ENCODE peak calls at places on chromosomes 5 and 9, in six cellular contexts. Y is hepatocyte, F is ovary, X is GM23248, S is PC-3, V is small intestine. H is an unnamed sample.

GRCh38 chr9:93129286-93129685 is 4.8 kb downstream of the NINJ1 start:
- DNase-seq in F (peak; percentile 42), Y (no peak), V (no peak), X (no peak), S (no peak), H (no peak)

GRCh38 chr9:3676766-3677165 is 151.0 kb upstream of the RFX3 start:
- DNase-seq in X (no peak), Y (no peak), V (no peak), S (no peak), F (no peak), H (no peak)

GRCh38 chr5:93532370-93532769 is 48.6 kb downstream of the NR2F1-AS1 start:
- DNase-seq in S (peak; percentile 27), X (peak; percentile 92), Y (peak; percentile 30), V (no peak), F (peak; percentile 90), H (peak; percentile 79)

GRCh38 chr5:137370096-137370495 is 129.0 kb downstream of the SPOCK1 start:
- DNase-seq in F (no peak), Y (no peak), X (peak; percentile 57), S (peak; percentile 45), V (no peak), H (no peak)

GRCh38 chr5:175821790-175822211 is 49.6 kb upstream of the CPLX2 start:
- DNase-seq in Y (no peak), X (peak; percentile 25), S (peak; percentile 90), V (no peak), F (no peak), H (no peak)

GRCh38 chr9:135251331-135251761 is 163.9 kb downstream of the OLFM1 start:
- DNase-seq in F (no peak), Y (no peak), S (no peak), V (no peak), X (no peak), H (no peak)

GRCh38 chr9:106712279-106712678 is 150.7 kb upstream of the ZNF462 start:
- DNase-seq in V (no peak), X (no peak), Y (no peak), F (no peak), S (no peak), H (no peak)

GRCh38 chr9:93673271-93673843 is 97.0 kb downstream of the PHF2 start:
- DNase-seq in Y (no peak), X (peak; percentile 53), F (peak; percentile 27), V (no peak), S (no peak), H (peak; percentile 5)

GRCh38 chr5:169003721-169004481 is 297.0 kb downstream of the SLIT3 start:
- DNase-seq in V (no peak), X (peak; percentile 45), S (no peak), F (peak; percentile 74), Y (peak; percentile 36), H (peak; percentile 43)

GRCh38 chr5:109413463-109413862 is 3.7 kb upstream of the PJA2 start:
- DNase-seq in Y (peak; percentile 16), F (no peak), X (peak; percentile 20), V (no peak), S (no peak), H (no peak)

GRCh38 chr9:136785956-136786355 is 5.2 kb upstream of the TMEM141 start:
- DNase-seq in S (no peak), Y (no peak), F (no peak), X (no peak), V (no peak), H (no peak)

GRCh38 chr5:73118331-73119011 is 1.9 kb upstream of the TMEM171 start:
- DNase-seq in F (no peak), X (no peak), Y (no peak), S (no peak), V (peak; percentile 92), H (no peak)

GRCh38 chr5:3958389-3958788 is 362.8 kb downstream of the IRX1 start:
- DNase-seq in V (no peak), X (no peak), S (no peak), F (no peak), Y (no peak), H (no peak)

GRCh38 chr5:73812962-73813588 is 187.1 kb downstream of the ARHGEF28 start:
- DNase-seq in Y (peak; percentile 24), V (peak; percentile 83), F (no peak), S (no peak), X (no peak), H (no peak)

GRCh38 chr5:179779826-179780225 is 14.0 kb upstream of the LTC4S start:
- DNase-seq in V (no peak), X (no peak), Y (no peak), F (no peak), S (no peak), H (no peak)

GRCh38 chr9:133874061-133874638 is 118.0 kb downstream of the VAV2 start:
- DNase-seq in S (peak; percentile 92), X (peak; percentile 84), F (no peak), V (peak; percentile 51), Y (peak; percentile 83), H (no peak)

GRCh38 chr9:117368684-117369230 is 46.1 kb downstream of the ASTN2 start:
- DNase-seq in V (no peak), F (no peak), Y (no peak), S (no peak), X (no peak), H (no peak)
- H3K4me1 ChIP-seq in V (no peaks in the 10 kb centered on the region), F (no peaks in the 10 kb centered on the region), Y (no peaks in the 10 kb centered on the region), S (no peaks in the 10 kb centered on the region), X (no peaks in the 10 kb centered on the region), H (no peaks in the 10 kb centered on the region)

GRCh38 chr9:76419782-76420380 is 25.7 kb upstream of the RFK start:
- DNase-seq in F (no peak), X (peak; percentile 48), Y (peak; percentile 21), V (peak; percentile 62), S (peak; percentile 45), H (no peak)

GRCh38 chr9:76423216-76424177 is 29.3 kb upstream of the RFK start:
- DNase-seq in V (no peak), Y (peak; percentile 23), F (no peak), X (no peak), S (no peak), H (no peak)

GRCh38 chr9:76425677-76426453 is 31.6 kb upstream of the RFK start:
- DNase-seq in X (no peak), V (no peak), Y (no peak), F (no peak), S (no peak), H (no peak)

GRCh38 chr9:76426807-76427419 is 32.1 kb upstream of the GCNT1 start:
- DNase-seq in F (no peak), Y (no peak), V (no peak), X (no peak), S (no peak), H (no peak)

DNA sequence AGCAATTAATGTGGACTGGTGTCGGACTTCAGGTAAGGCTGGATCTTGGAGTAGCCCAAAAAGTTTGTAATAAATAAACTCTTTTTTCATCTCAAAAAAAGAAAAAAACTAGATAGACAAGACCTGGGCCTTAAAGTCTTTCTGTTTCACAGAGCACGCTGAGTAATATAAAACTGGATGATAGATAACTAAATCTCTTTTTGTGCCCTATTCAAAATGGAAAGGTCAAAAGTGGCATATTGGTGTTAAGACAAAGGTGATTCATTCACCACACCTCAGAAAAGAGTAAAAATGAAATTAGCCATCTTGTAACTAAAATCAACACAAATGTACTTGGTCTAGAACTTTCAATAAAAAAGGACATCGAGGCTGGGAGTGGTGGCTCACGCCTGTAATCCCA is 30.3 kb upstream of the RFK start:
- DNase-seq in X (no peak), F (no peak), Y (no peak), V (no peak), S (no peak), H (no peak)
- H3K27ac ChIP-seq in X (no peak overlapping the region), F (no peak overlapping the region), Y (no peak overlapping the region), V (no peak overlapping the region), S (no peak overlapping the region), H (no peak overlapping the region)

GRCh38 chr5:1336749-1337489 is 8.0 kb downstream of the CLPTM1L start:
- DNase-seq in S (no peak), X (no peak), F (no peak), V (peak; percentile 91), Y (no peak), H (no peak)

GRCh38 chr5:1337490-1338195 is 7.3 kb downstream of the CLPTM1L start:
- DNase-seq in S (no peak), F (no peak), V (no peak), X (no peak), Y (no peak), H (no peak)

GRCh38 chr5:1336106-1336561 is 8.8 kb downstream of the CLPTM1L start:
- DNase-seq in S (no peak), Y (no peak), F (no peak), X (no peak), V (no peak), H (no peak)

GRCh38 chr5:1338518-1339070 is 6.3 kb downstream of the CLPTM1L start:
- DNase-seq in V (no peak), Y (no peak), S (no peak), F (no peak), X (no peak), H (no peak)

DNA sequence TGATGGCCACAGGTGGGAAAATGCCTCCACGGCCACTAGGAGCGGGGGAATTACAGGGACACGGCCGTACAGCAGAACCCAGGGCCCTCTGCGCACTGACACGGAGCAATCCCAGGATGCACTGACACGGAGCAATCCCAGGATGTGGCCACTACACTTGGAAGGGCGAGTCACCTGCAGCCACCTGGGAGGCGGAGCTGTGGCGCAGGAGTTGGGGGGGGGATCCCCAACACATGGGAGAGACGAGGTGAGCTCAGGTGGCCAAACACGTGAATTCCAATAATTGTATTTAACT is 6.8 kb downstream of the CLPTM1L start:
- DNase-seq in Y (no peak), S (no peak), F (no peak), X (no peak), V (no peak), H (no peak)
- H3K36me3 ChIP-seq in Y (no peaks in the 10 kb centered on the region), S (peaks cover 58% of the 10 kb centered on the region), F (no peaks in the 10 kb centered on the region), X (peaks cover 14% of the 10 kb centered on the region), V (peaks cover 42% of the 10 kb centered on the region), H (no peaks in the 10 kb centered on the region)

GRCh38 chr5:132499440-132500243 is 9.1 kb upstream of the IRF1 start:
- DNase-seq in V (no peak), F (peak; percentile 24), X (no peak), S (no peak), Y (peak; percentile 7), H (no peak)
- H3K4me1 ChIP-seq in V (peaks cover 14% of the 10 kb centered on the region), F (peaks cover 13% of the 10 kb centered on the region), X (peaks cover 25% of the 10 kb centered on the region), S (peaks cover 40% of the 10 kb centered on the region), Y (peaks cover 31% of the 10 kb centered on the region), H (peaks cover 12% of the 10 kb centered on the region)

GRCh38 chr5:141881886-141882285 is 3.7 kb upstream of the PCDH1 start:
- DNase-seq in X (no peak), Y (peak; percentile 2), S (no peak), V (no peak), F (no peak), H (no peak)
- H3K27ac ChIP-seq in X (no peak overlapping the region), Y (no peak overlapping the region), S (no peak overlapping the region), V (peak overlapping the region; percentile 22), F (no peak overlapping the region), H (no peak overlapping the region)

H was measured in testis.